ENCODE peak calls at places on chromosome 6, in eight cellular contexts. One of them, this sample, is unnamed.

GRCh38 chr6:37653933-37654565 is 43.6 kb downstream of the MDGA1 start:
- DNase-seq in osteocyte: no peak
- DNase-seq in bronchial epithelial cell: no peak
- DNase-seq in mesothelial cell of epicardium: no peak
- DNase-seq in BJ: no peak
- DNase-seq in suprapubic skin: no peak
- DNase-seq in glutamatergic neuron: peak
- DNase-seq in mammary epithelial cell: peak
- DNase-seq in this sample: no peak

GRCh38 chr6:75429304-75429703 is 64.3 kb downstream of the FILIP1 start:
- DNase-seq in osteocyte: no peak
- DNase-seq in bronchial epithelial cell: no peak
- DNase-seq in mesothelial cell of epicardium: no peak
- DNase-seq in BJ: no peak
- DNase-seq in suprapubic skin: no peak
- DNase-seq in glutamatergic neuron: no peak
- DNase-seq in mammary epithelial cell: no peak
- DNase-seq in this sample: no peak

GRCh38 chr6:139372326-139373153 is 1.9 kb downstream of the CITED2 start:
- DNase-seq in osteocyte: no peak
- DNase-seq in bronchial epithelial cell: no peak
- DNase-seq in mesothelial cell of epicardium: no peak
- DNase-seq in BJ: no peak
- DNase-seq in suprapubic skin: no peak
- DNase-seq in glutamatergic neuron: no peak
- DNase-seq in mammary epithelial cell: no peak
- DNase-seq in this sample: no peak

GRCh38 chr6:37965964-37966676 is 146.6 kb downstream of the ZFAND3 start:
- DNase-seq in osteocyte: no peak
- DNase-seq in bronchial epithelial cell: peak
- DNase-seq in mesothelial cell of epicardium: no peak
- DNase-seq in BJ: no peak
- DNase-seq in suprapubic skin: no peak
- DNase-seq in glutamatergic neuron: no peak
- DNase-seq in mammary epithelial cell: peak
- DNase-seq in this sample: no peak

GRCh38 chr6:11096109-11096508 is 2.5 kb downstream of the SMIM13 start:
- DNase-seq in osteocyte: no peak
- DNase-seq in bronchial epithelial cell: peak
- DNase-seq in mesothelial cell of epicardium: no peak
- DNase-seq in BJ: no peak
- DNase-seq in suprapubic skin: no peak
- DNase-seq in glutamatergic neuron: no peak
- DNase-seq in mammary epithelial cell: peak
- DNase-seq in this sample: no peak

GRCh38 chr6:14804444-14805210 is 441.2 kb upstream of the JARID2 start:
- DNase-seq in osteocyte: peak
- DNase-seq in bronchial epithelial cell: peak
- DNase-seq in mesothelial cell of epicardium: peak
- DNase-seq in BJ: peak
- DNase-seq in suprapubic skin: peak
- DNase-seq in glutamatergic neuron: no peak
- DNase-seq in mammary epithelial cell: peak
- DNase-seq in this sample: no peak

GRCh38 chr6:167827062-167827587 is 414 bp downstream of the AFDN start:
- DNase-seq in osteocyte: no peak
- DNase-seq in bronchial epithelial cell: no peak
- DNase-seq in mesothelial cell of epicardium: peak
- DNase-seq in BJ: no peak
- DNase-seq in suprapubic skin: peak
- DNase-seq in glutamatergic neuron: peak
- DNase-seq in mammary epithelial cell: no peak
- DNase-seq in this sample: peak

GRCh38 chr6:88843040-88843439 is 120.4 kb downstream of the RNGTT start:
- DNase-seq in osteocyte: no peak
- DNase-seq in bronchial epithelial cell: no peak
- DNase-seq in mesothelial cell of epicardium: no peak
- DNase-seq in BJ: peak
- DNase-seq in suprapubic skin: no peak
- DNase-seq in glutamatergic neuron: no peak
- DNase-seq in mammary epithelial cell: no peak
- DNase-seq in this sample: no peak

GRCh38 chr6:130937942-130938604 is 110.9 kb downstream of the SMLR1 start:
- DNase-seq in osteocyte: no peak
- DNase-seq in bronchial epithelial cell: no peak
- DNase-seq in mesothelial cell of epicardium: no peak
- DNase-seq in BJ: no peak
- DNase-seq in suprapubic skin: no peak
- DNase-seq in glutamatergic neuron: no peak
- DNase-seq in mammary epithelial cell: peak
- DNase-seq in this sample: no peak

GRCh38 chr6:157822221-157823000 is 635 bp upstream of the SNX9 start:
- DNase-seq in osteocyte: peak
- DNase-seq in bronchial epithelial cell: no peak
- DNase-seq in mesothelial cell of epicardium: peak
- DNase-seq in BJ: no peak
- DNase-seq in suprapubic skin: peak
- DNase-seq in glutamatergic neuron: peak
- DNase-seq in mammary epithelial cell: no peak
- DNase-seq in this sample: peak

GRCh38 chr6:50128420-50129005 is 78.8 kb upstream of the DEFB112 start:
- DNase-seq in osteocyte: no peak
- DNase-seq in bronchial epithelial cell: peak
- DNase-seq in mesothelial cell of epicardium: no peak
- DNase-seq in BJ: no peak
- DNase-seq in suprapubic skin: no peak
- DNase-seq in glutamatergic neuron: no peak
- DNase-seq in mammary epithelial cell: no peak
- DNase-seq in this sample: no peak

GRCh38 chr6:46296586-46296985 is 125.8 kb upstream of the ENPP5 start:
- DNase-seq in osteocyte: no peak
- DNase-seq in bronchial epithelial cell: peak
- DNase-seq in mesothelial cell of epicardium: no peak
- DNase-seq in BJ: no peak
- DNase-seq in suprapubic skin: no peak
- DNase-seq in glutamatergic neuron: no peak
- DNase-seq in mammary epithelial cell: no peak
- DNase-seq in this sample: no peak

GRCh38 chr6:156425374-156425773 is 351.8 kb upstream of the ARID1B start:
- DNase-seq in osteocyte: no peak
- DNase-seq in bronchial epithelial cell: no peak
- DNase-seq in mesothelial cell of epicardium: no peak
- DNase-seq in BJ: peak
- DNase-seq in suprapubic skin: no peak
- DNase-seq in glutamatergic neuron: no peak
- DNase-seq in mammary epithelial cell: no peak
- DNase-seq in this sample: no peak

GRCh38 chr6:10613077-10613476 is 81.3 kb downstream of the C6orf52 start:
- DNase-seq in osteocyte: no peak
- DNase-seq in bronchial epithelial cell: no peak
- DNase-seq in mesothelial cell of epicardium: no peak
- DNase-seq in BJ: no peak
- DNase-seq in suprapubic skin: no peak
- DNase-seq in glutamatergic neuron: no peak
- DNase-seq in mammary epithelial cell: no peak
- DNase-seq in this sample: no peak

GRCh38 chr6:28725890-28726348 is 197.9 kb downstream of the TRIM27 start:
- DNase-seq in osteocyte: no peak
- DNase-seq in bronchial epithelial cell: peak
- DNase-seq in mesothelial cell of epicardium: no peak
- DNase-seq in BJ: no peak
- DNase-seq in suprapubic skin: no peak
- DNase-seq in glutamatergic neuron: no peak
- DNase-seq in mammary epithelial cell: peak
- DNase-seq in this sample: no peak

GRCh38 chr6:44496705-44497369 is 109.3 kb downstream of the CDC5L start:
- DNase-seq in osteocyte: peak
- DNase-seq in bronchial epithelial cell: no peak
- DNase-seq in mesothelial cell of epicardium: peak
- DNase-seq in BJ: no peak
- DNase-seq in suprapubic skin: no peak
- DNase-seq in glutamatergic neuron: no peak
- DNase-seq in mammary epithelial cell: no peak
- DNase-seq in this sample: no peak

GRCh38 chr6:26550250-26550993 is 12.3 kb downstream of the HMGN4 start:
- DNase-seq in osteocyte: peak
- DNase-seq in bronchial epithelial cell: peak
- DNase-seq in mesothelial cell of epicardium: peak
- DNase-seq in BJ: no peak
- DNase-seq in suprapubic skin: no peak
- DNase-seq in glutamatergic neuron: peak
- DNase-seq in mammary epithelial cell: peak
- DNase-seq in this sample: peak

GRCh38 chr6:4240148-4240547 is 104.8 kb upstream of the ECI2 start:
- DNase-seq in osteocyte: no peak
- DNase-seq in bronchial epithelial cell: no peak
- DNase-seq in mesothelial cell of epicardium: no peak
- DNase-seq in BJ: no peak
- DNase-seq in suprapubic skin: no peak
- DNase-seq in glutamatergic neuron: no peak
- DNase-seq in mammary epithelial cell: no peak
- DNase-seq in this sample: no peak

GRCh38 chr6:41022294-41022693 is 16.7 kb downstream of the UNC5CL start:
- DNase-seq in osteocyte: no peak
- DNase-seq in bronchial epithelial cell: peak
- DNase-seq in mesothelial cell of epicardium: no peak
- DNase-seq in BJ: no peak
- DNase-seq in suprapubic skin: no peak
- DNase-seq in glutamatergic neuron: no peak
- DNase-seq in mammary epithelial cell: peak
- DNase-seq in this sample: no peak

GRCh38 chr6:30814137-30815084 is 69.9 kb upstream of the DDR1 start:
- DNase-seq in osteocyte: no peak
- DNase-seq in bronchial epithelial cell: peak
- DNase-seq in mesothelial cell of epicardium: no peak
- DNase-seq in BJ: no peak
- DNase-seq in suprapubic skin: no peak
- DNase-seq in glutamatergic neuron: no peak
- DNase-seq in mammary epithelial cell: peak
- DNase-seq in this sample: no peak

DNA sequence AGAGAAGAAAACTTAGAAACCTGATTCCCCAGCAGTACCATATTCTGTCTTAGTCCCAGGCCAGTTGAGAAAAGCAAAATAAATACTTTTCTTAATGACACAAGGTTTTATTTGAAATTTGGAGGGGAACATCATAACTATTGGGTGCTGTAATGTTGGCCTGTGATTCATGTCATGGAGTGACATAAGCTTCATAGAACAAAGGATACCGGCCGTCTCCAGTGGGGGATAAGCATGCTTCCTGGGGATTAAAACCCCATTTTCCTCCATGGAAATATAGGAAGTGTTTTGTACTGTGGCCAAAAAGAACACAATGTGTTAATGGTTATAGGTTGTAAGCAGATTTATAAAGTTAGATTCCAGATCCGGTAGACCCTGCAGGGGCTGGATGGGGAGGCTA is 18.0 kb downstream of the MTHFD1L start:
- DNase-seq in osteocyte: no peak
- DNase-seq in bronchial epithelial cell: no peak
- DNase-seq in mesothelial cell of epicardium: no peak
- DNase-seq in BJ: no peak
- DNase-seq in suprapubic skin: no peak
- DNase-seq in glutamatergic neuron: no peak
- DNase-seq in mammary epithelial cell: no peak
- DNase-seq in this sample: no peak
- TF ChIP-seq CTCF in osteocyte: no peak
- TF ChIP-seq CTCF in bronchial epithelial cell: no peak
- TF ChIP-seq CTCF in mesothelial cell of epicardium: no peak
- TF ChIP-seq CTCF in BJ: no peak
- TF ChIP-seq CTCF in suprapubic skin: no peak
- TF ChIP-seq CTCF in glutamatergic neuron: no peak
- TF ChIP-seq CTCF in mammary epithelial cell: no peak
- TF ChIP-seq CTCF in this sample: no peak

DNA sequence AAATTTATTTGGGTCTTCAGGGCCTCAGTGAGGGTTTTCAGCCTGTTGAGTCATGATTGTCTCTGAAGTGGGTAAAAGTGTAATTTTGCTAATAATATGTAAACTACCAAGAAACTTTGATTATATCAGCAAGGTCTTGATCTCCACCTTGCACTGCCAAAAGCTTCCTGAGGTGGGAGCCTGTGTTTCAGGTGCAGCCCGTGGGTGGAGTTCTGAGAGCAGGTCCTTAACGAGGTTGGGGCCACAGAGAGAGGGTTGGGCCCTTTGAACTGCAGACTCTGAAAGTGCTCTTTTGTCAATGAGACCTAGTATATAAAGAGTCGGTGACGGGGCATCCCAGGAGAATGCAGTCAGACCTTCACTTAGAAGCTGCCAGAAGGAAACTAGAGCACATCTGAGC is 129.7 kb upstream of the MAP3K4 start:
- DNase-seq in osteocyte: no peak
- DNase-seq in bronchial epithelial cell: no peak
- DNase-seq in mesothelial cell of epicardium: no peak
- DNase-seq in BJ: no peak
- DNase-seq in suprapubic skin: no peak
- DNase-seq in glutamatergic neuron: no peak
- DNase-seq in mammary epithelial cell: no peak
- DNase-seq in this sample: no peak
- TF ChIP-seq CTCF in osteocyte: no peak
- TF ChIP-seq CTCF in bronchial epithelial cell: no peak
- TF ChIP-seq CTCF in mesothelial cell of epicardium: no peak
- TF ChIP-seq CTCF in BJ: no peak
- TF ChIP-seq CTCF in suprapubic skin: no peak
- TF ChIP-seq CTCF in glutamatergic neuron: no peak
- TF ChIP-seq CTCF in mammary epithelial cell: peak
- TF ChIP-seq CTCF in this sample: no peak

GRCh38 chr6:109695468-109695867 is 4.4 kb downstream of the FIG4 start:
- DNase-seq in osteocyte: no peak
- DNase-seq in bronchial epithelial cell: peak
- DNase-seq in mesothelial cell of epicardium: no peak
- DNase-seq in BJ: no peak
- DNase-seq in suprapubic skin: no peak
- DNase-seq in glutamatergic neuron: no peak
- DNase-seq in mammary epithelial cell: peak
- DNase-seq in this sample: no peak
- TF ChIP-seq CTCF in osteocyte: no peak
- TF ChIP-seq CTCF in bronchial epithelial cell: peak
- TF ChIP-seq CTCF in mesothelial cell of epicardium: no peak
- TF ChIP-seq CTCF in BJ: no peak
- TF ChIP-seq CTCF in suprapubic skin: no peak
- TF ChIP-seq CTCF in glutamatergic neuron: no peak
- TF ChIP-seq CTCF in mammary epithelial cell: no peak
- TF ChIP-seq CTCF in this sample: peak

DNA sequence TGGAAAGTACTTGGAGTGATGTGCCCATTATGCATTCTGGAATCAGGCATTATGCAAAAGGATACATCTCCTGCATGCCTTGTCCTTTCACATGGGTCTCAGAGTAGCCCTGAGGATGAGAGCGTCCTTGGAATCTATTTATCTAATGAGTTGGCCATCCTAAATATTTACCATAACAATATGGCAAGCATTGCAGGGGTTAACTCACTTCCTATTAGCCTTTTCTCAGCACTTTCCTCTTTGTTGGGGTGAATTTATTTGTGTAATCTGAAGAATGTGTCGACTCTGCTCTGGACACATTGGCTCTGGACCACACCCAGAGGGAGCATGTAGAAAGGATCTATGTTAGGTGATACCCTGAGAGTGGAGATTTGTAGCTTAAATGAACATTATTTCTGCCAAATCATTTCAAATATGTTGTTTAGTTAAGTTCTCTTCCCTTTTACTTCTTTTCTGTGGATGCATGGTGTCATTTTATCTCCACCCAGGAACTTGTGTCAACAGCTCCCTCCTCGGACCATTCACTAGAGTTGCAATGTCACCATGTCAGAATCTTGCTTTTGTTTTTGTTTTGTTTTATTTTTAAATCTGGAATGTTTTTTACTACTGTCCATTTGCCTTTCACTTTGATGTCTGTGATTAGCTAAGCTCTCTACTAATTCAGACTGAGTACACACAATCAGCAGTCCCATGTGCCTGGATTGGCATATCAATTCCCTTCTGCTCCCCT is 757.0 kb upstream of the MMS22L start:
- DNase-seq in osteocyte: no peak
- DNase-seq in bronchial epithelial cell: peak
- DNase-seq in mesothelial cell of epicardium: no peak
- DNase-seq in BJ: no peak
- DNase-seq in suprapubic skin: no peak
- DNase-seq in glutamatergic neuron: no peak
- DNase-seq in mammary epithelial cell: peak
- DNase-seq in this sample: no peak
- TF ChIP-seq CTCF in osteocyte: peak
- TF ChIP-seq CTCF in bronchial epithelial cell: peak
- TF ChIP-seq CTCF in mesothelial cell of epicardium: no peak
- TF ChIP-seq CTCF in BJ: no peak
- TF ChIP-seq CTCF in suprapubic skin: no peak
- TF ChIP-seq CTCF in glutamatergic neuron: peak
- TF ChIP-seq CTCF in mammary epithelial cell: peak
- TF ChIP-seq CTCF in this sample: peak

This sample was measured in progenitor cell of endocrine pancreas.